ENCODE peak calls at places on chromosome 6, in ten cellular contexts. S is left lung, L is MM.1S, P is IMR-90, F is A549, U is psoas muscle, R is upper lobe of right lung, M is mammary epithelial cell, I is fibroblast of lung, A is heart right ventricle. E is an unnamed sample. For H3K4me1, the result is how much of the 10 kb centered on the place peaks cover.

GRCh38 chr6:22049002-22049401 is 247.8 kb downstream of the PRL start:
- DNase-seq in R (no peak), A (no peak), P (peak), U (no peak), I (peak), S (no peak), F (no peak), M (no peak), L (no peak), E (no peak)

GRCh38 chr6:90536516-90536915 is 50.4 kb downstream of the MAP3K7 start:
- DNase-seq in U (no peak), I (no peak), S (no peak), F (no peak), L (no peak), A (no peak), P (no peak), M (no peak), R (no peak), E (no peak)

GRCh38 chr6:90297866-90298381 is 1.3 kb upstream of the BACH2 start:
- DNase-seq in F (no peak), L (no peak), I (no peak), R (no peak), A (no peak), S (no peak), U (no peak), M (no peak), P (no peak), E (no peak)

GRCh38 chr6:110541701-110542309 is 65.4 kb upstream of the SLC22A16 start:
- DNase-seq in R (no peak), L (no peak), F (no peak), P (no peak), U (no peak), M (no peak), I (peak), S (no peak), A (peak), E (no peak)

GRCh38 chr6:3190779-3191178 is 33.4 kb upstream of the TUBB2A start:
- DNase-seq in P (no peak), F (no peak), L (no peak), A (no peak), M (no peak), I (no peak), S (no peak), R (no peak), U (no peak), E (no peak)

GRCh38 chr6:62516287-62517152 is 230.5 kb upstream of the KHDRBS2 start:
- DNase-seq in P (no peak), F (no peak), U (no peak), I (no peak), A (no peak), R (no peak), S (no peak), L (no peak), M (no peak), E (no peak)

GRCh38 chr6:129694036-129694435 is 15.9 kb downstream of the ARHGAP18 start:
- DNase-seq in P (no peak), L (no peak), I (no peak), R (no peak), A (no peak), M (no peak), F (no peak), U (no peak), S (no peak), E (no peak)

GRCh38 chr6:71277926-71278594 is 10.6 kb upstream of the OGFRL1 start:
- DNase-seq in L (no peak), F (no peak), S (no peak), M (no peak), A (no peak), P (no peak), I (no peak), R (no peak), U (no peak), E (no peak)

GRCh38 chr6:163670283-163670682 is 255.8 kb downstream of the QKI start:
- DNase-seq in A (no peak), R (no peak), F (no peak), S (no peak), U (no peak), L (no peak), M (no peak), I (no peak), P (no peak), E (no peak)

GRCh38 chr6:82862543-82862942 is 203.1 kb downstream of the UBE3D start:
- DNase-seq in F (no peak), S (no peak), R (no peak), P (peak), A (no peak), M (no peak), L (no peak), U (no peak), I (peak), E (no peak)

GRCh38 chr6:36247691-36248090 is 22.2 kb upstream of the PNPLA1 start:
- DNase-seq in L (no peak), P (peak), S (no peak), F (no peak), A (no peak), R (no peak), M (no peak), U (no peak), I (peak), E (no peak)

GRCh38 chr6:67165606-67166005 is 1458.6 kb upstream of the EYS start:
- DNase-seq in R (no peak), M (no peak), P (no peak), S (no peak), A (no peak), F (no peak), I (no peak), L (no peak), U (no peak), E (no peak)

GRCh38 chr6:5995705-5996686 is 10.7 kb downstream of the NRN1 start:
- DNase-seq in M (peak), I (peak), A (peak), S (peak), R (peak), L (no peak), U (peak), P (peak), F (no peak), E (no peak)

GRCh38 chr6:43776799-43777776 is 7.1 kb downstream of the VEGFA start:
- DNase-seq in S (no peak), R (no peak), L (no peak), U (peak), A (no peak), M (no peak), F (no peak), I (no peak), P (no peak), E (no peak)

GRCh38 chr6:137150072-137150471 is 23.4 kb downstream of the IL22RA2 start:
- DNase-seq in I (no peak), U (no peak), M (no peak), F (no peak), A (no peak), P (no peak), R (no peak), L (no peak), S (no peak), E (no peak)

GRCh38 chr6:165186041-165186440 is 123.4 kb downstream of the C6orf118 start:
- DNase-seq in U (no peak), P (no peak), A (no peak), S (no peak), F (no peak), R (no peak), M (no peak), I (peak), L (no peak), E (no peak)

GRCh38 chr6:43807228-43808061 is 37.4 kb downstream of the VEGFA start:
- DNase-seq in R (no peak), U (peak), A (no peak), F (no peak), P (peak), M (no peak), L (no peak), S (no peak), I (no peak), E (no peak)

GRCh38 chr6:2582268-2582667 is 168.5 kb downstream of the MYLK4 start:
- DNase-seq in U (no peak), I (no peak), A (no peak), R (no peak), S (no peak), L (no peak), M (no peak), P (no peak), F (no peak), E (no peak)

GRCh38 chr6:85464260-85464644 is 14.4 kb downstream of the NT5E start:
- DNase-seq in A (no peak), P (peak), S (no peak), M (peak), F (peak), I (peak), L (no peak), R (no peak), U (peak), E (no peak)

GRCh38 chr6:87436435-87436834 is 28.7 kb downstream of the CFAP206 start:
- DNase-seq in I (peak), S (peak), P (peak), F (peak), M (peak), A (no peak), R (no peak), U (no peak), L (peak), E (no peak)

GRCh38 chr6:12957321-12958051 is 240.9 kb downstream of the PHACTR1 start:
- DNase-seq in R (peak), U (peak), P (peak), M (peak), A (peak), S (peak), I (peak), F (peak), L (peak), E (peak)

GRCh38 chr6:129478379-129478778 is 231.6 kb downstream of the ARHGAP18 start:
- DNase-seq in M (no peak), P (no peak), S (no peak), F (no peak), R (no peak), I (no peak), U (no peak), L (no peak), A (no peak), E (no peak)

GRCh38 chr6:53546256-53546655 is 1.4 kb upstream of the GCLC start:
- DNase-seq in L (no peak), P (peak), A (no peak), I (peak), M (peak), F (no peak), S (no peak), R (no peak), U (no peak), E (no peak)

GRCh38 chr6:16179063-16179462 is 50.2 kb downstream of the MYLIP start:
- DNase-seq in L (no peak), U (no peak), R (no peak), S (no peak), A (no peak), F (no peak), P (no peak), M (no peak), I (no peak), E (no peak)

GRCh38 chr6:44332585-44332984 is 9.9 kb upstream of the SPATS1 start:
- DNase-seq in F (no peak), L (no peak), R (no peak), P (peak), I (peak), S (no peak), U (no peak), A (no peak), M (no peak), E (no peak)

GRCh38 chr6:11419763-11420453 is 117.6 kb upstream of the TMEM170B start:
- DNase-seq in S (no peak), P (no peak), M (no peak), F (no peak), I (no peak), A (no peak), U (no peak), L (no peak), R (no peak), E (no peak)

GRCh38 chr6:52929321-52930164 is 20.0 kb upstream of the GSTA3 start:
- DNase-seq in P (peak), M (peak), U (no peak), A (no peak), F (peak), R (peak), S (peak), I (peak), L (peak), E (no peak)

GRCh38 chr6:142850653-142851434 is 94.1 kb downstream of the HIVEP2 start:
- DNase-seq in P (peak), F (no peak), A (no peak), U (no peak), S (no peak), R (no peak), M (peak), I (peak), L (no peak), E (no peak)
- H3K4me1 ChIP-seq in P (under half), F (under half), A (half or more), U (half or more), S (under half), R (under half), M (under half), I (under half), L (half or more), E (under half)

GRCh38 chr6:31730631-31731086 is 1.6 kb upstream of the DDAH2 start:
- DNase-seq in F (no peak), S (no peak), L (no peak), I (no peak), M (no peak), P (no peak), R (no peak), A (no peak), U (no peak), E (no peak)

GRCh38 chr6:31732029-31732428 is 2.9 kb upstream of the DDAH2 start:
- DNase-seq in A (no peak), U (no peak), L (no peak), S (no peak), I (no peak), P (no peak), R (no peak), M (no peak), F (no peak), E (no peak)

GRCh38 chr6:31728767-31729514 is at the start of gene DDAH2:
- DNase-seq in R (no peak), S (no peak), P (no peak), L (no peak), U (no peak), F (no peak), A (peak), M (no peak), I (no peak), E (no peak)

GRCh38 chr6:31729515-31729978 is 448 bp upstream of the DDAH2 start:
- DNase-seq in R (peak), F (peak), I (peak), A (peak), S (peak), P (peak), M (peak), U (peak), L (peak), E (peak)

GRCh38 chr6:31729979-31730630 is 1.0 kb upstream of the DDAH2 start:
- DNase-seq in A (peak), F (peak), P (peak), I (peak), L (peak), S (peak), M (peak), R (peak), U (peak), E (peak)
- TF ChIP-seq CTCF in A (peak), F (no peak), P (no peak), I (no peak), L (no peak), S (no peak), M (no peak), R (no peak), U (no peak), E (no peak)

GRCh38 chr6:69722683-69723082 is 74.1 kb downstream of the LMBRD1 start:
- DNase-seq in A (no peak), S (no peak), M (no peak), L (no peak), I (no peak), F (no peak), P (no peak), U (no peak), R (no peak), E (no peak)

DNA sequence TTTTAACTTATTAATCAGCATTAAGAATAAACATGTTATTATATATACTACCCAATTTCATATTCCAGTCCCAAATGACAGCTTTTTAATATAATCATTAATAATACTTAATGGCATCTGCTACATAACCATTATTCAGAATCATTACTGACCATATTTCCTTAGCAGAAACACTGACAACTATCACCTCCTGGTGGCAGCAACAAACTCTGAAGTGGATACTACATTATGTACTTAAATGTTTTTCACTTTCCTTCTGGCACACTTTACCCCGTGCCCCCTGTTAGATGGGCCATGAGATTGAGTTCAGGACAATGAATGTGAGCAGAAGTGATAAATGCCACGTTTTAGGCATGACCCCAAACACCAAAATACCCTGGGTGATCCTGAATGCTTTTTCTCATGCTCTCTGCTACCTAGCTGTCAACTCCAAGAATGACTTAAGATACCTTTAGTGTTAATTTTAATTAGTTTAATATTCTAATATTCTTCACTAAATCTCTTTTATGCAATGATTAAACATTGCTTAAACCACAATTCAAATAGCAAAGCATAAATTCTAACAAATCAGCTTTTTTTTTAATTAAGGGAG is 77.1 kb downstream of the LMBRD1 start:
- DNase-seq in A (no peak), L (peak), S (no peak), U (no peak), R (no peak), I (peak), M (peak), F (peak), P (peak), E (no peak)
- H3K4me1 ChIP-seq in A (under half), L (under half), S (under half), U (under half), R (under half), I (under half), M (under half), F (under half), P (under half), E (under half)

GRCh38 chr6:141513830-141514229 is 618.9 kb upstream of the GJE1 start:
- DNase-seq in M (no peak), F (no peak), R (no peak), A (no peak), U (no peak), P (no peak), I (no peak), S (no peak), L (peak), E (no peak)
- TF ChIP-seq CTCF in M (no peak), F (no peak), R (no peak), A (no peak), U (no peak), P (no peak), I (no peak), S (no peak), L (no peak), E (no peak)

GRCh38 chr6:27333642-27334040 is 21.6 kb upstream of the POM121L2 start:
- DNase-seq in R (no peak), M (no peak), I (no peak), U (no peak), A (no peak), P (no peak), S (no peak), L (no peak), F (no peak), E (no peak)

GRCh38 chr6:27332692-27333641 is 20.9 kb upstream of the POM121L2 start:
- DNase-seq in R (no peak), I (peak), M (peak), S (no peak), L (no peak), F (peak), A (no peak), U (no peak), P (peak), E (no peak)

GRCh38 chr6:27334141-27334540 is 22.1 kb upstream of the POM121L2 start:
- DNase-seq in P (no peak), R (no peak), U (no peak), L (no peak), A (no peak), M (no peak), S (no peak), I (no peak), F (no peak), E (no peak)
- H3K4me1 ChIP-seq in P (under half), R (under half), U (under half), L (under half), A (under half), M (under half), S (under half), I (under half), F (under half), E (under half)

GRCh38 chr6:50816115-50816675 is 2.5 kb upstream of the TFAP2B start:
- DNase-seq in F (peak), R (peak), L (peak), S (peak), A (peak), M (peak), I (peak), U (peak), P (peak), E (no peak)

GRCh38 chr6:50818673-50819072 is at the start of gene TFAP2B:
- DNase-seq in F (no peak), S (no peak), R (no peak), P (no peak), L (no peak), A (no peak), U (no peak), M (no peak), I (no peak), E (no peak)

GRCh38 chr6:50817638-50817950 is 1.1 kb upstream of the TFAP2B start:
- DNase-seq in S (no peak), A (no peak), R (no peak), U (no peak), F (no peak), M (no peak), I (no peak), P (no peak), L (no peak), E (no peak)

GRCh38 chr6:50816947-50817637 is 1.6 kb upstream of the TFAP2B start:
- DNase-seq in R (no peak), I (no peak), L (no peak), M (no peak), P (no peak), A (no peak), S (no peak), U (no peak), F (no peak), E (no peak)

DNA sequence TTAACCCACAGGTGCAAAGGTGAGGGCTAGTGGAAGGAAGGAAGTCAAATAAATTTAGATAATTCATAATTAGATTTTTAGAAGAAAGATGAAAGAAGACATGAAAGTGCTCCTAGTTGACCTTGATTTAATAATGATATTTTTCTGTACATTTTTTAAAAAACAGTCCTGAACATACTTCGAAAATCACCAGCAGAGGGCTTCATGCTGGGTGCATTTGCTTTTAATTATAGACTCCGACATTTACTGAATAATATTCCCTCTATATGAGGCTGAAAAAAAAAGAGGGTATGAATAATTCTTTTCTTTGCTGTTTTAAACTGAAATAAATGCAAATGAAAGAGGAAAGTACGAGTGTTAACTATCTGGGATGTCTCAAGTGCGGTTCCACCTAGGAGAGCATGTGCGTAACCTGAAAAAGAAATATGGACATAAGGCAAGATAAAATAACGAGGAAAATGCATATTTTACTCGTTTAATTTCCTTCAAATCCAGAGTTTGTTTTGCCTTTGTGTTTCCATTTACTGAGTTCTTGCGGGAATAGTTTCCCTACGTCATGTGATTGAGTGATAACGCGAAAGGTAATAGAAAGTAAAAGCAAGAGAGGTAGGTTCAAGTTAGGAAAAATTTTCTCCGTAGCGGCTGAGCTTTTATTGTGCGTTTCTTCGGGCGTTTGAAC is 3.1 kb upstream of the TFAP2B start:
- DNase-seq in U (no peak), A (no peak), P (peak), F (no peak), S (no peak), M (peak), I (peak), L (peak), R (no peak), E (no peak)
- TF ChIP-seq CTCF in U (no peak), A (no peak), P (peak), F (peak), S (no peak), M (peak), I (peak), L (peak), R (peak), E (no peak)

E was measured in ascending aorta.